ENCODE peak calls at places on chromosome 18, in eight cellular contexts. R is AG09309, E is fibroblast of lung, D is progenitor cell of endocrine pancreas, X is neural crest cell, N is mucosa of descending colon, C is AG04449, Z is fibroblast of pulmonary artery. G is an unnamed sample.
A peak's percentile ranks its signal among the peaks of the same experiment; 100 is the strongest.

GRCh38 chr18:79792988-79793355 is 4.8 kb upstream of the KCNG2 start:
- DNase-seq in Z (no peak), D (no peak), C (no peak), E (no peak), X (no peak), N (no peak), R (no peak), G (no peak)

GRCh38 chr18:3970929-3971328 is 484.2 kb downstream of the DLGAP1 start:
- DNase-seq in C (no peak), N (no peak), E (no peak), X (no peak), Z (no peak), D (no peak), R (no peak), G (no peak)

GRCh38 chr18:62881509-62882016 is 166.2 kb downstream of the PHLPP1 start:
- DNase-seq in Z (peak; percentile 95), C (peak; percentile 72), X (no peak), R (peak; percentile 80), N (no peak), D (no peak), E (peak; percentile 96), G (peak; percentile 72)

GRCh38 chr18:50410894-50411293 is 36.0 kb downstream of the SKA1 start:
- DNase-seq in D (no peak), Z (peak; percentile 81), R (no peak), E (peak; percentile 56), X (no peak), N (no peak), C (peak; percentile 10), G (no peak)

GRCh38 chr18:61894751-61895524 is 2.1 kb upstream of the RNF152 start:
- DNase-seq in X (no peak), D (no peak), Z (no peak), C (no peak), E (no peak), N (no peak), R (no peak), G (no peak)

GRCh38 chr18:46174317-46175039 is 70.3 kb downstream of the HAUS1 start:
- DNase-seq in Z (no peak), D (peak; percentile 34), E (peak; percentile 23), N (peak; percentile 62), C (no peak), R (no peak), X (no peak), G (no peak)

GRCh38 chr18:12278153-12278764 is 24.1 kb downstream of the CIDEA start:
- DNase-seq in R (no peak), C (no peak), N (no peak), D (no peak), Z (peak; percentile 26), E (peak; percentile 18), X (no peak), G (no peak)

GRCh38 chr18:8359076-8359475 is 250.2 kb upstream of the RAB12 start:
- DNase-seq in R (no peak), D (no peak), Z (no peak), C (no peak), X (no peak), E (no peak), N (no peak), G (no peak)

GRCh38 chr18:25189391-25190185 is 162.4 kb downstream of the ZNF521 start:
- DNase-seq in R (no peak), D (no peak), Z (no peak), C (no peak), E (no peak), N (no peak), X (no peak), G (no peak)

GRCh38 chr18:58847383-58848071 is 17.1 kb upstream of the ZNF532 start:
- DNase-seq in D (no peak), R (no peak), E (no peak), N (peak; percentile 52), C (no peak), X (peak; percentile 55), Z (no peak), G (no peak)

GRCh38 chr18:10299686-10300085 is 154.7 kb upstream of the APCDD1 start:
- DNase-seq in N (no peak), X (no peak), C (no peak), R (no peak), D (no peak), Z (no peak), E (no peak), G (no peak)

GRCh38 chr18:75489493-75490190 is 62.1 kb upstream of the SMIM21 start:
- DNase-seq in C (peak; percentile 80), N (no peak), Z (peak; percentile 94), E (peak; percentile 94), X (no peak), R (peak; percentile 85), D (no peak), G (peak; percentile 85)

GRCh38 chr18:76997951-76998808 is 134.4 kb downstream of the MBP start:
- DNase-seq in D (no peak), X (no peak), C (no peak), R (no peak), E (no peak), Z (no peak), N (no peak), G (no peak)

GRCh38 chr18:9055185-9055584 is 47.3 kb upstream of the NDUFV2 start:
- DNase-seq in D (no peak), R (peak; percentile 79), N (no peak), Z (peak; percentile 90), C (peak; percentile 42), E (peak; percentile 85), X (no peak), G (peak; percentile 27)

GRCh38 chr18:40387130-40387821 is 1567.8 kb upstream of the PIK3C3 start:
- DNase-seq in D (no peak), E (no peak), C (no peak), X (no peak), N (no peak), R (no peak), Z (no peak), G (no peak)

GRCh38 chr18:45688834-45689233 is 35.1 kb upstream of the SLC14A1 start:
- DNase-seq in E (no peak), C (no peak), N (peak; percentile 61), Z (no peak), D (no peak), R (no peak), X (no peak), G (no peak)

GRCh38 chr18:55439036-55439435 is 149.0 kb downstream of the TCF4 start:
- DNase-seq in D (no peak), Z (no peak), N (no peak), X (no peak), E (no peak), C (no peak), R (no peak), G (no peak)

GRCh38 chr18:23137093-23137640 is 1.9 kb downstream of the CABLES1 start:
- DNase-seq in E (peak; percentile 38), R (no peak), N (no peak), C (no peak), Z (peak; percentile 47), X (no peak), D (no peak), G (no peak)

GRCh38 chr18:25298853-25299274 is 53.1 kb downstream of the ZNF521 start:
- DNase-seq in R (peak; percentile 59), Z (peak; percentile 92), C (peak; percentile 54), D (no peak), E (peak; percentile 94), X (no peak), N (no peak), G (peak; percentile 88)

GRCh38 chr18:28439870-28440269 is 262.9 kb upstream of the CDH2 start:
- DNase-seq in D (no peak), N (no peak), C (no peak), X (no peak), E (no peak), Z (peak; percentile 60), R (no peak), G (no peak)
- TF ChIP-seq CTCF in D (no peak), N (no peak), C (no peak), X (no peak), E (no peak), Z (peak; percentile 41), R (no peak), G (no peak)

GRCh38 chr18:36295214-36295613 is 2.3 kb upstream of the FHOD3 start:
- DNase-seq in C (no peak), N (no peak), X (no peak), Z (no peak), E (no peak), D (no peak), R (no peak), G (no peak)

GRCh38 chr18:36295880-36296301 is 1.6 kb upstream of the FHOD3 start:
- DNase-seq in Z (no peak), D (no peak), R (no peak), C (no peak), E (no peak), X (no peak), N (no peak), G (no peak)

GRCh38 chr18:36298113-36298701 is 694 bp downstream of the FHOD3 start:
- DNase-seq in R (no peak), C (no peak), Z (no peak), E (no peak), D (peak; percentile 39), N (no peak), X (peak; percentile 55), G (no peak)

GRCh38 chr18:36297419-36298112 is at the start of gene FHOD3:
- DNase-seq in X (peak; percentile 68), Z (peak; percentile 67), C (no peak), E (peak; percentile 28), R (no peak), N (no peak), D (peak; percentile 65), G (no peak)

DNA sequence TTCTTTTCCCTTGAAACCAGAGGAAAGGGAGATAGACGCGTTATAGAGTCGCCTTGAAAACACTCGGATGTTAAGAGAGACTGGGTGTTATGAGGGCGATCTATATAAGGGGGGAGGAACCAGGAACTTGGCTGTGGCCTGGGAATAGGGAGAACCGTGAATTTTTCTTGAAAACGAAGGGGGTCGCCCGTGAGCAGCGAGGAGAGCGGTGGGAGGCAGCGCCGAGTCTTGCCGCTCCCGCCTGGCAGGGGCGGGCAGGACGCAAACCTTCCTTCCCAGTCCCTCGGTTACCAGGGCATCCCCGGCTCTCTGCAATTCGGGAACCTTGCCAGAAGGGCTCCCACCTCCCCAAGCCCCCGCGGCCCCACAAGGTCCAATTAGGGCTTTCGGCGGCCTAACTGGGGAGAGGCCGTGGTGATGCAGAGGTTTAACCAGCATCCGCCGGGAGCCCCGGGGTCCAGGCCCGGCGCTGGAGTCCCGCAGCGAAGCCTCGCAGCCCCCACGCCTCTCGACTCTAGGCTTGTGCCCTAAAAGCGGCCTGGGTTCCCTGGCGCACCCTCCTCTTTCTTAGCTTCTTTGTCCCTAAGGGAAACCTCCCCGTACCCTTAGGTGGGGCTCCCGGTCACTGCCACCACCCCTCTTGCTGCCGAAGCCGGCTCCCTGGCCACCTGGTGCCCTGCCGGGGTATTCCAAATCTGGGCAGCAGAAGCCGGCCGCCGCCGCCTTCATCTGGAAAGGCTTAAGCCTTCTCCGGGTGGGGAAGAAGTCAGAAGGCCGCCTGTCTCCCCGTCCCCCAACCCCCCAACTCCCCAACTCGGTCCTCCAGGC is 708 bp upstream of the FHOD3 start:
- DNase-seq in N (peak; percentile 60), D (peak; percentile 52), E (peak; percentile 64), Z (peak; percentile 87), X (peak; percentile 83), R (peak; percentile 50), C (no peak), G (peak; percentile 50)
- TF ChIP-seq CTCF in N (no peak), D (peak; percentile 55), E (peak; percentile 25), Z (peak; percentile 58), X (peak; percentile 41), R (peak; percentile 70), C (peak; percentile 80), G (peak; percentile 60)

GRCh38 chr18:35122586-35123224 is 81.5 kb downstream of the MAPRE2 start:
- DNase-seq in Z (no peak), D (no peak), E (no peak), C (no peak), X (peak; percentile 26), R (no peak), N (no peak), G (no peak)
- TF ChIP-seq CTCF in Z (peak; percentile 11), D (peak; percentile 35), E (no peak), C (peak; percentile 14), X (peak; percentile 48), R (no peak), N (no peak), G (no peak)

GRCh38 chr18:653512-653911 is 3.9 kb upstream of the TYMS start:
- DNase-seq in R (no peak), Z (no peak), N (no peak), X (no peak), C (no peak), E (no peak), D (no peak), G (no peak)
- TF ChIP-seq CTCF in R (no peak), Z (no peak), N (no peak), X (no peak), C (no peak), E (no peak), D (no peak), G (no peak)

G was measured in AG04450.